ENCODE peak calls at places on chromosomes 3 and 15, in seven cellular contexts. H is AG09319; F is stimulated activated CD4-positive, alpha-beta T cell treated with anti-CD3 and anti-CD28 coated beads, TNF-alpha, amount 100 ng/mL, for 1 hour; Y is adipocyte; P is activated T-cell treated with anti-CD3 and anti-CD28 coated beads for 24 hours; O is EH; G is body of pancreas. Z is an unnamed sample.

GRCh38 chr3:13148561-13149330 is 75.5 kb upstream of the IQSEC1 start:
- DNase-seq in H (no peak), F (no peak), Y (no peak), P (no peak), O (no peak), G (no peak), Z (no peak)

GRCh38 chr15:89367485-89368451 is 33.1 kb upstream of the POLG start:
- DNase-seq in H (no peak), F (no peak), Y (peak), P (no peak), O (peak), G (no peak), Z (no peak)

GRCh38 chr3:52052831-52053306 is 3.5 kb downstream of the DUSP7 start:
- DNase-seq in H (peak), F (no peak), Y (peak), P (no peak), O (peak), G (peak), Z (peak)

GRCh38 chr3:146513386-146514051 is 30.9 kb downstream of the PLSCR1 start:
- DNase-seq in H (no peak), F (no peak), Y (peak), P (no peak), O (no peak), G (no peak), Z (no peak)

GRCh38 chr3:71074416-71074815 is 509.1 kb downstream of the FOXP1 start:
- DNase-seq in H (no peak), F (no peak), Y (no peak), P (no peak), O (peak), G (no peak), Z (no peak)

GRCh38 chr3:62261800-62262199 is 111.5 kb downstream of the FEZF2 start:
- DNase-seq in H (no peak), F (no peak), Y (no peak), P (no peak), O (no peak), G (no peak), Z (no peak)

GRCh38 chr3:157501863-157502262 is 1.4 kb downstream of the VEPH1 start:
- DNase-seq in H (no peak), F (no peak), Y (no peak), P (no peak), O (no peak), G (no peak), Z (no peak)

GRCh38 chr3:74839591-74839990 is 225.1 kb upstream of the CNTN3 start:
- DNase-seq in H (no peak), F (no peak), Y (no peak), P (no peak), O (no peak), G (no peak), Z (no peak)

GRCh38 chr3:23161896-23162570 is 41.1 kb upstream of the UBE2E2 start:
- DNase-seq in H (no peak), F (no peak), Y (no peak), P (no peak), O (peak), G (no peak), Z (no peak)

GRCh38 chr3:24237971-24238767 is 256.5 kb downstream of the THRB start:
- DNase-seq in H (peak), F (no peak), Y (peak), P (peak), O (peak), G (peak), Z (no peak)

GRCh38 chr3:190585771-190586630 is 72.1 kb downstream of the IL1RAP start:
- DNase-seq in H (peak), F (no peak), Y (peak), P (peak), O (peak), G (peak), Z (peak)

GRCh38 chr15:31012455-31012854 is 21.0 kb upstream of the MTMR10 start:
- DNase-seq in H (no peak), F (no peak), Y (no peak), P (no peak), O (no peak), G (no peak), Z (no peak)

GRCh38 chr15:59543721-59544547 is 67.6 kb upstream of the GCNT3 start:
- DNase-seq in H (no peak), F (no peak), Y (no peak), P (no peak), O (no peak), G (no peak), Z (no peak)

GRCh38 chr15:99155961-99156443 is 51.1 kb downstream of the SYNM start:
- DNase-seq in H (no peak), F (no peak), Y (peak), P (no peak), O (peak), G (no peak), Z (no peak)

GRCh38 chr3:140296796-140297352 is 361.9 kb downstream of the CLSTN2 start:
- DNase-seq in H (peak), F (no peak), Y (peak), P (no peak), O (peak), G (no peak), Z (no peak)

GRCh38 chr3:30597131-30597768 is 9.2 kb upstream of the TGFBR2 start:
- DNase-seq in H (peak), F (no peak), Y (peak), P (no peak), O (peak), G (peak), Z (no peak)

GRCh38 chr3:65576228-65576627 is 462.5 kb downstream of the MAGI1 start:
- DNase-seq in H (no peak), F (no peak), Y (no peak), P (no peak), O (no peak), G (no peak), Z (no peak)

GRCh38 chr3:123152656-123153055 is 49.1 kb upstream of the SEC22A start:
- DNase-seq in H (no peak), F (no peak), Y (no peak), P (no peak), O (no peak), G (peak), Z (peak)

GRCh38 chr3:171548918-171549317 is 88.7 kb upstream of the TNIK start:
- DNase-seq in H (no peak), F (no peak), Y (peak), P (no peak), O (peak), G (no peak), Z (no peak)

GRCh38 chr3:114939920-114940319 is 207.2 kb downstream of the ZBTB20 start:
- DNase-seq in H (no peak), F (no peak), Y (no peak), P (no peak), O (no peak), G (no peak), Z (no peak)

Z was measured in right atrium auricular region.